ENCODE peak calls at places on chromosome 6, in five cellular contexts. T, N, V, K and Q are unnamed samples.

GRCh38 chr6:159761135-159761872 is 541 bp upstream of the ACAT2 start:
- DNase-seq in T (peak; percentile 50), V (no peak), N (peak; percentile 47), K (peak; percentile 35), Q (peak; percentile 40)

GRCh38 chr6:41053056-41053455 is at the start of gene APOBEC2:
- DNase-seq in V (no peak), N (no peak), T (no peak), K (no peak), Q (no peak)

GRCh38 chr6:144568241-144568640 is 283.1 kb downstream of the UTRN start:
- DNase-seq in T (no peak), V (no peak), K (no peak), N (no peak), Q (no peak)

GRCh38 chr6:622462-622861 is 34.4 kb downstream of the HUS1B start:
- DNase-seq in N (no peak), V (no peak), T (no peak), K (no peak), Q (no peak)

GRCh38 chr6:30819287-30819917 is 64.9 kb upstream of the DDR1 start:
- DNase-seq in T (no peak), K (no peak), N (no peak), V (no peak), Q (peak; percentile 92)

GRCh38 chr6:42383421-42384208 is 68.1 kb downstream of the TRERF1 start:
- DNase-seq in K (no peak), V (no peak), N (no peak), T (no peak), Q (no peak)

GRCh38 chr6:108157972-108158441 is 7.8 kb upstream of the NR2E1 start:
- DNase-seq in N (peak; percentile 33), K (no peak), T (peak; percentile 10), V (no peak), Q (peak; percentile 7)

GRCh38 chr6:98041072-98041471 is 758.1 kb upstream of the MMS22L start:
- DNase-seq in T (no peak), V (no peak), K (no peak), N (no peak), Q (no peak)

GRCh38 chr6:125962900-125963497 is 6.4 kb downstream of the HINT3 start:
- DNase-seq in V (no peak), K (no peak), N (no peak), T (no peak), Q (no peak)

GRCh38 chr6:110897433-110897832 is 22.8 kb downstream of the AMD1 start:
- DNase-seq in V (no peak), K (no peak), T (no peak), N (no peak), Q (no peak)

GRCh38 chr6:20946037-20946436 is 411.8 kb downstream of the CDKAL1 start:
- DNase-seq in K (no peak), V (no peak), T (no peak), N (no peak), Q (peak; percentile 21)

GRCh38 chr6:72826033-72826432 is 204.2 kb downstream of the KCNQ5 start:
- DNase-seq in N (no peak), K (no peak), V (no peak), T (no peak), Q (no peak)

GRCh38 chr6:88538130-88538706 is 372.1 kb upstream of the CNR1 start:
- DNase-seq in N (peak; percentile 71), V (no peak), T (peak; percentile 66), K (no peak), Q (no peak)

GRCh38 chr6:40148882-40149573 is 214.8 kb upstream of the MOCS1 start:
- DNase-seq in N (no peak), T (no peak), V (no peak), K (no peak), Q (no peak)

GRCh38 chr6:138692978-138693909 is 80.3 kb upstream of the CCDC28A start:
- DNase-seq in K (peak; percentile 79), V (peak; percentile 48), N (peak; percentile 67), T (peak; percentile 62), Q (peak; percentile 24)

GRCh38 chr6:26087284-26088115 is at the start of gene HFE:
- DNase-seq in K (peak; percentile 68), T (peak; percentile 38), N (peak; percentile 44), V (no peak), Q (peak; percentile 41)

GRCh38 chr6:158619922-158620801 is 24.4 kb downstream of the DYNLT1 start:
- DNase-seq in V (no peak), K (peak; percentile 22), T (no peak), N (no peak), Q (no peak)

GRCh38 chr6:32785781-32786533 is 22.6 kb upstream of the HLA-DQB2 start:
- DNase-seq in T (peak; percentile 42), V (peak; percentile 64), K (no peak), N (peak; percentile 46), Q (peak; percentile 40)

GRCh38 chr6:85452441-85452881 is 2.6 kb downstream of the NT5E start:
- DNase-seq in V (no peak), K (no peak), T (no peak), N (no peak), Q (no peak)

GRCh38 chr6:156779206-156780116 is 2.3 kb downstream of the ARID1B start:
- DNase-seq in N (peak; percentile 57), V (no peak), K (peak; percentile 48), T (peak; percentile 52), Q (peak; percentile 69)

GRCh38 chr6:32839356-32839755 is 817 bp upstream of the TAP2 start:
- DNase-seq in T (no peak), K (no peak), V (no peak), N (no peak), Q (no peak)

GRCh38 chr6:144077881-144078280 is 17.5 kb downstream of the SF3B5 start:
- DNase-seq in T (no peak), N (no peak), V (no peak), K (no peak), Q (no peak)

GRCh38 chr6:40436685-40437604 is 150.2 kb downstream of the LRFN2 start:
- DNase-seq in N (no peak), V (no peak), T (no peak), K (no peak), Q (peak; percentile 51)

GRCh38 chr6:132813173-132813856 is 1.1 kb upstream of the RPS12 start:
- DNase-seq in T (peak; percentile 49), K (peak; percentile 49), N (peak; percentile 36), V (no peak), Q (peak; percentile 70)

GRCh38 chr6:43668151-43669028 is 19.2 kb downstream of the MRPS18A start:
- DNase-seq in V (peak; percentile 56), N (peak; percentile 72), K (peak; percentile 76), T (peak; percentile 70), Q (peak; percentile 86)
- TF ChIP-seq CTCF in V (peak; percentile 78), N (peak; percentile 57), K (peak; percentile 52), T (peak; percentile 41), Q (peak; percentile 76)

GRCh38 chr6:68756454-68757375 is 121.6 kb downstream of the ADGRB3 start:
- DNase-seq in K (no peak), V (no peak), T (no peak), N (no peak), Q (no peak)

GRCh38 chr6:68760486-68760885 is 125.4 kb downstream of the ADGRB3 start:
- DNase-seq in K (no peak), T (no peak), N (no peak), V (no peak), Q (no peak)

GRCh38 chr6:68761985-68762384 is 126.9 kb downstream of the ADGRB3 start:
- DNase-seq in V (no peak), T (no peak), N (no peak), K (no peak), Q (no peak)

GRCh38 chr6:68757821-68758220 is 122.7 kb downstream of the ADGRB3 start:
- DNase-seq in V (no peak), N (no peak), T (no peak), K (no peak), Q (no peak)

GRCh38 chr6:68760941-68761676 is 126.0 kb downstream of the ADGRB3 start:
- DNase-seq in V (no peak), N (no peak), K (no peak), T (no peak), Q (no peak)
- TF ChIP-seq CTCF in V (no peak), N (no peak), K (no peak), T (no peak), Q (no peak)

DNA sequence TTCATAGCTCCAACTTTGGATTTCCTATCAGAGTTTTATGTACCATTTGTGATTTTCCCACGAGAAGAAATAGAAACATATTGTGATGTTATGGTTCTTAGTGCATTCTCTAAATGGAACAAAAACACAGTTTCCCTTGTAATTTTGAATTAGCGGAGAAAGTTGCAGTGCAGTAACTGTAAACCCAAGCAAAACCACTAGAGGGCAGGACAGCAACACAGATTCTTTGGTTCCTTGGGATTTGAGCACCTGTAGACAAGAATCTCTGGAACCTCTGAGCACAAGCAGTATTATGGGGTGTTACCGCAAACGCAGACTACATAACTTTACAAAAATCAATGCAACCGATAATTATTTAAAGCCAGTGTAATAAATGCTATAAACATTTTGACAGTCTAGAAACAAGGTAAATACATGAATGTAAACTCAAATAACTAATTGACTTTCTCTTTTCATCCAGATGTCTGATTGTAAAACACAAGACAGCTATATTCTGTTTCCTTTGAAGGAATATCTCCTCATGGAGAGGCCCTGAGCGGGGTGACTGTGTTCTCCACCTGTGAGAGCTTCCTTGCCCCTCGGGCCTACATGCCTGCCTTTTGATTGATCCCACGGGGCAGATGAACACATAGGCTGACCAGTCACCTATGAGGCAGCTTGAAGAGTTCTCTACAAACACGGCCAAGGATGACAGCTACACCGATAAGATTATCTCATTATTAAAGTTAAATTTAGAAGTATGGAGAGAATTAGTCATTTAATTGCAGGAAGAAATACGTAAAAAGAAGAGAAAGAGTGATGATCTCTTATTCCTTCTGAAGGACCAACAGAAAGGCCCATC is 67.5 kb upstream of the COL21A1 start:
- DNase-seq in V (peak; percentile 52), N (peak; percentile 50), T (peak; percentile 62), K (no peak), Q (peak; percentile 7)
- TF ChIP-seq CTCF in V (peak; percentile 85), N (peak; percentile 79), T (peak; percentile 97), K (peak; percentile 75), Q (peak; percentile 69)

GRCh38 chr6:14900919-14901318 is 344.9 kb upstream of the JARID2 start:
- DNase-seq in N (no peak), V (no peak), K (no peak), T (no peak), Q (no peak)

GRCh38 chr6:14906621-14907020 is 339.2 kb upstream of the JARID2 start:
- DNase-seq in T (no peak), N (no peak), V (no peak), K (no peak), Q (no peak)

GRCh38 chr6:14903176-14904088 is 342.4 kb upstream of the JARID2 start:
- DNase-seq in T (no peak), N (no peak), V (no peak), K (no peak), Q (peak; percentile 18)

GRCh38 chr6:14910692-14911547 is 334.9 kb upstream of the JARID2 start:
- DNase-seq in T (no peak), K (peak; percentile 74), N (no peak), V (no peak), Q (peak; percentile 38)

DNA sequence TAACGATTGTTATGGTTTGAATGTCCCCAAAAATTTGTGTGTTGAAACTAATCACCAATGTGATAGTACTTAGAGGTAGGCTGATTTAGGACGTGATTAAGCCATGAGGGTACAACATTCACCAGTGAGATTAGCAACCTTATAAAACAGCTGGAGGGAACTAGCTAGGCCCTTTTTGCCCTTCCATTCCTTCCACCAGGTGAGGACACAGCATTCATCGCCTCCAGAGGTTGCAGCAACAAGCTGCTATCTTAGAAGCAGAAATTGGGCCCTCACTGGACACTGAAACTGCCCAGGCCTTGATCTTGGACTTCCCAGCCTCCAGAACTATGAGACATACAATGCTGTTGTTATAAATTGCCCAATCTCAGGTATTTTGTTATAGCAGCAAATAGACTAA is 340.7 kb upstream of the JARID2 start:
- DNase-seq in N (no peak), V (no peak), K (no peak), T (no peak), Q (no peak)
- TF ChIP-seq CTCF in N (no peak), V (no peak), K (no peak), T (no peak), Q (no peak)